ENCODE peak calls at places on chromosomes 16 and 17, in five cellular contexts. T is sigmoid colon, N is GM12878, B is right lobe of liver, I is esophagus muscularis mucosa. S is an unnamed sample.

GRCh38 chr16:85515830-85516397 is 97.2 kb upstream of the GSE1 start:
- DNase-seq in T (peak), N (no peak), B (peak), I (no peak), S (no peak)

GRCh38 chr16:30369091-30369937 is 980 bp downstream of the TBC1D10B start:
- DNase-seq in T (peak), N (no peak), B (no peak), I (no peak), S (no peak)

GRCh38 chr17:81400154-81400938 is 5.1 kb downstream of the BAHCC1 start:
- DNase-seq in T (no peak), N (no peak), B (peak), I (no peak), S (no peak)

GRCh38 chr17:61502292-61502691 is 50.1 kb downstream of the TBX4 start:
- DNase-seq in T (no peak), N (no peak), B (no peak), I (no peak), S (no peak)

GRCh38 chr17:82647593-82648164 is 565 bp downstream of the WDR45B start:
- DNase-seq in T (peak), N (no peak), B (peak), I (no peak), S (peak)

GRCh38 chr17:62761884-62762283 is 46.2 kb downstream of the MARCHF10 start:
- DNase-seq in T (no peak), N (no peak), B (no peak), I (no peak), S (no peak)

GRCh38 chr17:31593806-31594205 is 202.3 kb downstream of the RAB11FIP4 start:
- DNase-seq in T (no peak), N (no peak), B (no peak), I (no peak), S (peak)

GRCh38 chr17:40563371-40564052 is 1.8 kb downstream of the CCR7 start:
- DNase-seq in T (no peak), N (no peak), B (peak), I (peak), S (no peak)

GRCh38 chr16:13236308-13236707 is 334.9 kb downstream of the SHISA9 start:
- DNase-seq in T (no peak), N (no peak), B (no peak), I (no peak), S (no peak)

GRCh38 chr16:1432388-1433262 is 1.7 kb downstream of the PERCC1 start:
- DNase-seq in T (no peak), N (no peak), B (no peak), I (no peak), S (peak)

GRCh38 chr17:74410001-74410443 is 21.9 kb upstream of the GPRC5C start:
- DNase-seq in T (no peak), N (no peak), B (no peak), I (no peak), S (no peak)

GRCh38 chr16:1045363-1046270 is 26.9 kb upstream of the SSTR5 start:
- DNase-seq in T (no peak), N (no peak), B (no peak), I (no peak), S (no peak)

GRCh38 chr17:57872536-57872935 is 22.7 kb upstream of the MRPS23 start:
- DNase-seq in T (no peak), N (no peak), B (no peak), I (no peak), S (no peak)

GRCh38 chr17:17372856-17373520 is 69.8 kb downstream of the NT5M start:
- DNase-seq in T (no peak), N (no peak), B (no peak), I (no peak), S (peak)

GRCh38 chr17:17813725-17814095 is 23.1 kb downstream of the SREBF1 start:
- DNase-seq in T (no peak), N (no peak), B (no peak), I (no peak), S (no peak)

GRCh38 chr16:17757808-17758207 is 287.0 kb upstream of the XYLT1 start:
- DNase-seq in T (no peak), N (no peak), B (no peak), I (no peak), S (no peak)

GRCh38 chr17:51351890-51352289 is 91.5 kb downstream of the UTP18 start:
- DNase-seq in T (no peak), N (no peak), B (no peak), I (no peak), S (no peak)

GRCh38 chr16:29926675-29927522 is 873 bp upstream of the KCTD13 start:
- DNase-seq in T (peak), N (no peak), B (no peak), I (no peak), S (peak)

GRCh38 chr17:21042434-21043295 is at the start of gene USP22:
- DNase-seq in T (no peak), N (no peak), B (no peak), I (no peak), S (no peak)

GRCh38 chr17:17141860-17142552 is 64.1 kb downstream of the PLD6 start:
- DNase-seq in T (peak), N (no peak), B (peak), I (no peak), S (no peak)

GRCh38 chr17:62188713-62189112 is 123.6 kb upstream of the MED13 start:
- DNase-seq in T (no peak), N (no peak), B (no peak), I (no peak), S (no peak)

GRCh38 chr17:73302189-73302588 is 9.6 kb downstream of the CDC42EP4 start:
- DNase-seq in T (no peak), N (no peak), B (no peak), I (no peak), S (no peak)

GRCh38 chr17:27466748-27467375 is 10.6 kb downstream of the KSR1 start:
- DNase-seq in T (no peak), N (peak), B (no peak), I (no peak), S (peak)

GRCh38 chr17:72782985-72783701 is 309.3 kb downstream of the SLC39A11 start:
- DNase-seq in T (no peak), N (no peak), B (no peak), I (no peak), S (no peak)

GRCh38 chr16:72991211-72991610 is 56.7 kb downstream of the ZFHX3 start:
- DNase-seq in T (no peak), N (no peak), B (no peak), I (no peak), S (no peak)

GRCh38 chr16:81263470-81264200 is 25.1 kb downstream of the BCO1 start:
- DNase-seq in T (peak), N (no peak), B (no peak), I (no peak), S (no peak)

GRCh38 chr17:71180801-71181385 is 939.9 kb upstream of the SOX9 start:
- DNase-seq in T (peak), N (no peak), B (no peak), I (no peak), S (no peak)

GRCh38 chr17:27575912-27576252 is 55.1 kb upstream of the LGALS9 start:
- DNase-seq in T (no peak), N (no peak), B (no peak), I (no peak), S (no peak)

GRCh38 chr16:86457621-86458456 is 52.5 kb upstream of the FOXF1 start:
- DNase-seq in T (peak), N (no peak), B (no peak), I (peak), S (no peak)

GRCh38 chr16:668519-669171 is 713 bp downstream of the RHOT2 start:
- DNase-seq in T (no peak), N (no peak), B (no peak), I (no peak), S (no peak)

GRCh38 chr16:68592466-68593337 is 52.4 kb upstream of the CDH3 start:
- DNase-seq in T (no peak), N (no peak), B (no peak), I (no peak), S (no peak)

GRCh38 chr17:36948717-36949460 is at the start of gene AATF:
- DNase-seq in T (peak), N (peak), B (peak), I (peak), S (peak)

GRCh38 chr16:14042706-14043105 is 28.4 kb upstream of the MRTFB start:
- DNase-seq in T (no peak), N (no peak), B (no peak), I (no peak), S (peak)

GRCh38 chr17:50062323-50063243 is 6.7 kb downstream of the ITGA3 start:
- DNase-seq in T (peak), N (no peak), B (peak), I (no peak), S (peak)

GRCh38 chr16:3879887-3880564 is 487 bp downstream of the CREBBP start:
- DNase-seq in T (peak), N (no peak), B (peak), I (no peak), S (peak)

GRCh38 chr16:72952404-72953301 is 95.3 kb downstream of the ZFHX3 start:
- DNase-seq in T (no peak), N (no peak), B (no peak), I (no peak), S (no peak)

GRCh38 chr17:59754547-59754946 is 47.1 kb downstream of the VMP1 start:
- DNase-seq in T (no peak), N (no peak), B (no peak), I (no peak), S (no peak)

GRCh38 chr17:36721560-36722120 is 120.3 kb downstream of the MRM1 start:
- DNase-seq in T (no peak), N (no peak), B (no peak), I (no peak), S (no peak)

GRCh38 chr16:71700822-71701221 is 23.7 kb downstream of the PHLPP2 start:
- DNase-seq in T (no peak), N (no peak), B (no peak), I (no peak), S (no peak)

GRCh38 chr16:84917492-84917891 is 93.8 kb downstream of the ZDHHC7 start:
- DNase-seq in T (no peak), N (no peak), B (no peak), I (no peak), S (no peak)

GRCh38 chr16:89599451-89599858 is 14.0 kb upstream of the DPEP1 start:
- DNase-seq in T (no peak), N (no peak), B (no peak), I (no peak), S (no peak)
- TF ChIP-seq CTCF in T (no peak), N (peak), B (no peak), I (no peak), S (no peak)

GRCh38 chr16:27549857-27550581 is at the start of the genes GTF3C1 and KATNIP:
- DNase-seq in T (peak), N (peak), B (peak), I (peak), S (peak)
- TF ChIP-seq POLR2A in T (peak), N (peak), B (peak), I (no peak), S (peak)

GRCh38 chr16:58435779-58436178 is 43.5 kb downstream of the GINS3 start:
- DNase-seq in T (no peak), N (no peak), B (no peak), I (no peak), S (no peak)
- TF ChIP-seq CTCF in T (no peak), N (no peak), B (no peak), I (no peak), S (no peak)

GRCh38 chr17:76702941-76703637 is 7.7 kb downstream of the MXRA7 start:
- DNase-seq in T (peak), N (no peak), B (no peak), I (no peak), S (peak)

GRCh38 chr17:76697702-76698465 is 12.9 kb downstream of the MXRA7 start:
- DNase-seq in T (no peak), N (no peak), B (no peak), I (no peak), S (peak)

GRCh38 chr17:76701471-76701967 is 9.2 kb downstream of the MXRA7 start:
- DNase-seq in T (no peak), N (no peak), B (no peak), I (no peak), S (no peak)

GRCh38 chr17:76700290-76700626 is 10.5 kb downstream of the MXRA7 start:
- DNase-seq in T (no peak), N (no peak), B (no peak), I (no peak), S (no peak)

GRCh38 chr17:76700627-76701470 is 9.9 kb downstream of the MXRA7 start:
- DNase-seq in T (peak), N (no peak), B (no peak), I (peak), S (peak)
- TF ChIP-seq POLR2A in T (peak), N (no peak), B (no peak), I (no peak), S (peak)

GRCh38 chr17:7562208-7562605 is 488 bp downstream of the SENP3 start:
- DNase-seq in T (no peak), N (no peak), B (peak), I (no peak), S (no peak)

GRCh38 chr17:7560172-7561027 is 1.3 kb upstream of the SENP3 start:
- DNase-seq in T (peak), N (no peak), B (no peak), I (no peak), S (no peak)

GRCh38 chr17:7561589-7562207 is at the start of gene SENP3:
- DNase-seq in T (peak), N (no peak), B (peak), I (peak), S (peak)

GRCh38 chr17:7559307-7560171 is 989 bp downstream of the TNFSF13 start:
- DNase-seq in T (no peak), N (no peak), B (no peak), I (no peak), S (no peak)

GRCh38 chr17:7561028-7561575 is 617 bp upstream of the SENP3 start:
- DNase-seq in T (peak), N (no peak), B (peak), I (peak), S (peak)
- TF ChIP-seq CTCF in T (peak), N (peak), B (peak), I (peak), S (peak)